ENCODE peak calls at places on chromosomes 12 and 14, in four cellular contexts. P is PC-3, H is MM.1S, N is SK-N-SH. D is an unnamed sample. For H3K4me1 and H3K9me3, the result is how much of the 10 kb centered on the place peaks cover.

GRCh38 chr12:11023387-11023786 is 967 bp upstream of the TAS2R19 start:
- DNase-seq in P (no peak), H (no peak), N (no peak), D (no peak)

GRCh38 chr14:68248481-68249255 is 429.1 kb downstream of the RAD51B start:
- DNase-seq in N (peak), H (peak), P (peak), D (peak)

GRCh38 chr12:58728397-58728796 is 191.9 kb downstream of the LRIG3 start:
- DNase-seq in P (peak), H (no peak), N (no peak), D (no peak)

GRCh38 chr14:57976701-57977100 is 110.8 kb upstream of the SLC35F4 start:
- DNase-seq in N (no peak), H (no peak), P (no peak), D (no peak)

GRCh38 chr12:107179883-107180282 is 86.5 kb upstream of the CRY1 start:
- DNase-seq in H (no peak), N (no peak), P (no peak), D (no peak)

GRCh38 chr14:44463386-44464004 is 43.6 kb downstream of the FSCB start:
- DNase-seq in N (no peak), P (no peak), H (no peak), D (no peak)

GRCh38 chr12:77925536-77926108 is 94.9 kb downstream of the NAV3 start:
- DNase-seq in N (peak), P (peak), H (peak), D (peak)

GRCh38 chr14:79464468-79464867 is 746.8 kb downstream of the DIO2 start:
- DNase-seq in H (no peak), N (no peak), P (peak), D (no peak)

GRCh38 chr14:26526132-26526531 is 71.7 kb downstream of the NOVA1 start:
- DNase-seq in N (no peak), P (no peak), H (no peak), D (no peak)

GRCh38 chr12:52539024-52539820 is 13.7 kb downstream of the KRT71 start:
- DNase-seq in P (peak), N (no peak), H (no peak), D (no peak)

GRCh38 chr12:31589582-31589895 is 1.4 kb downstream of the DENND5B start:
- DNase-seq in N (no peak), P (no peak), H (peak), D (peak)

GRCh38 chr14:69612759-69613145 is 1.4 kb downstream of the SUSD6 start:
- DNase-seq in P (peak), N (no peak), H (no peak), D (peak)

GRCh38 chr14:35929171-35929570 is 103.0 kb downstream of the BRMS1L start:
- DNase-seq in H (no peak), N (no peak), P (no peak), D (no peak)

GRCh38 chr14:52023518-52023917 is 34.2 kb downstream of the RTRAF start:
- DNase-seq in H (no peak), N (no peak), P (peak), D (no peak)

GRCh38 chr12:107134558-107134957 is 41.2 kb upstream of the CRY1 start:
- DNase-seq in N (no peak), P (peak), H (peak), D (peak)

GRCh38 chr12:32183646-32184045 is 77.0 kb downstream of the BICD1 start:
- DNase-seq in N (no peak), H (no peak), P (peak), D (no peak)

GRCh38 chr12:89556976-89557375 is 31.1 kb upstream of the POC1B start:
- DNase-seq in N (no peak), P (peak), H (no peak), D (no peak)

GRCh38 chr14:78709795-78710569 is 539.8 kb downstream of the NRXN3 start:
- DNase-seq in H (no peak), P (no peak), N (peak), D (no peak)

GRCh38 chr12:70007687-70008086 is 182.7 kb downstream of the MYRFL start:
- DNase-seq in P (peak), H (no peak), N (no peak), D (no peak)

GRCh38 chr12:84463756-84464495 is 448.7 kb downstream of the SLC6A15 start:
- DNase-seq in N (peak), P (no peak), H (no peak), D (no peak)

GRCh38 chr12:120930032-120930431 is 25.9 kb upstream of the SPPL3 start:
- DNase-seq in H (no peak), N (no peak), P (no peak), D (no peak)

GRCh38 chr12:106291342-106291741 is 11.2 kb upstream of the TCP11L2 start:
- DNase-seq in N (no peak), P (no peak), H (no peak), D (no peak)

GRCh38 chr12:113190761-113191160 is 5.2 kb downstream of the RITA1 start:
- DNase-seq in H (no peak), N (peak), P (peak), D (no peak)

GRCh38 chr12:53324113-53324778 is 2.8 kb upstream of the AAAS start:
- DNase-seq in N (no peak), P (no peak), H (peak), D (peak)

GRCh38 chr12:68451261-68452091 is 119.3 kb upstream of the MDM1 start:
- DNase-seq in P (peak), N (no peak), H (peak), D (no peak)

GRCh38 chr14:73239463-73240241 is 2.3 kb downstream of the PAPLN start:
- DNase-seq in P (peak), N (peak), H (no peak), D (no peak)

GRCh38 chr12:62700091-62700490 is 233.5 kb downstream of the MON2 start:
- DNase-seq in N (no peak), H (no peak), P (no peak), D (no peak)
- H3K4me1 ChIP-seq in N (under half), H (under half), P (under half), D (under half)

GRCh38 chr12:56053407-56053893 is 11.7 kb downstream of the RPS26 start:
- DNase-seq in P (no peak), N (no peak), H (no peak), D (no peak)
- H3K9me3 ChIP-seq in P (under half), N (under half), H (under half), D (under half)

GRCh38 chr12:46455648-46456352 is 83.2 kb upstream of the SLC38A2 start:
- DNase-seq in H (no peak), P (peak), N (no peak), D (no peak)
- TF ChIP-seq EZH2phosphoT487 in H (no peak), P (no peak), N (no peak), D (no peak)

GRCh38 chr12:114774181-114774580 is 90.2 kb upstream of the TBX3 start:
- DNase-seq in H (no peak), N (no peak), P (peak), D (no peak)
- H3K4me1 ChIP-seq in H (under half), N (under half), P (under half), D (under half)

GRCh38 chr12:128026696-128027574 is 240.0 kb upstream of the TMEM132C start:
- DNase-seq in N (no peak), H (no peak), P (no peak), D (no peak)
- H3K9me3 ChIP-seq in N (under half), H (under half), P (under half), D (under half)

DNA sequence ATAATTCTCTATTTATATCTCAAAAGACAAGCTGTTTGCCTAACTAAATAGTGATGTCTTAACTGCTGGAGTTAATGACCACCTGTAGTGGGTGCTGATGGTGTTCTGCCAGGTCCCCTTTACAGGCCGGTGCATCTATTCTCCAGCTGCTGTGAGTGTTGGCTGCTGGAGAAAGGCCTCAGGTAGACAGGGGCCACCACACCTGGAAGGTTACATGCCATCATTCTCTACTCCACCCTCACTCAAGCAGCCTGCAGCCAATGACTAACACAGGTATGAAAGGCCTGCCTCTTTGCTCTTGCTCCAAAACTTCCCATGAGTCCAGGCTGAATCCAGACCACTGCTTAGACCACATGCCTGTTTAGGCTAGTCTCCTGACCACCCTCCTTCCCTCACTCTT is 73.9 kb downstream of the RPS6KA5 start:
- DNase-seq in N (no peak), H (peak), P (peak), D (peak)
- TF ChIP-seq EZH2phosphoT487 in N (no peak), H (no peak), P (no peak), D (no peak)

GRCh38 chr12:108646597-108647190 is 13.0 kb upstream of the SELPLG start:
- DNase-seq in H (no peak), P (no peak), N (no peak), D (no peak)
- H3K4me1 ChIP-seq in H (under half), P (under half), N (under half), D (half or more)

DNA sequence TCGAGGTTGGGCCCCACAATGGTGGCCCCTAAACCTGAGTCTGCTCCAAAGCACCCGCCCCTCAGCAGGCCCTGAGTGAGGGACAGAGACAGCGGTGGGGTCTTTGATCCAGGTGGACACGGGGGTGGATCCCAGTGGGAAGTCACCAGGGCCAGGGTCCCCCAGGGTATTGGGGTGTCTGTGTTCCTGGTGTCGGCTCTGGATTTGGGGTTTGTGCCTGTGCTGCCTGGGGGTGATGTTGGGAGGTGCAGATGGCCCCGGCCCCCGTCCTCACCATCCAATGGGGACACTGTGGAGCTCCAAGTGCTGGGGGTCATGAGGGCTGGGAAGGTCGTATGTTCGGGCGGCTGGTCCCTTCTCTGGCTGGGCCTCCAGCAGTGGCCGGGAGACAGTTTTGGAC is 354.2 kb downstream of the TMEM121 start:
- DNase-seq in P (no peak), H (no peak), N (no peak), D (no peak)
- H3K9me3 ChIP-seq in P (under half), H (under half), N (under half), D (under half)

DNA sequence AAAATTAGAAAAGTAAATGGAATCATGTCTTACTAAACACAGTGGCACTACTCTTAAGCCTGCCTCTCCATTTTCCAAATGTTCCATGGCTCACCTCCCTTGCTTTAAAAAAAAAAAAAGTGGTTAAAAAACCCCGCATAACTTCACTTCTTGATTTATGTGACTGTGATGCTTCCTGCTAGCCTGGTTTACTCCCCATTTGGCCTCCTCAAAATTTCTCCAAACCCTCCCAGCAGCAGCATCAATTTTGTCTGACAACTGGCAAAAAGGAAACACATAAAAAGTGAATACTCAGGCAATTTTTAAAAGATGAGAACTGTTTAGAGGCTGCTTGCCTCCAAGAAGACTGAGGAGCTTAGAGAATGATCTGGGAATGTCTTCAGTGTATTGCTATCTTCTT is 17.8 kb upstream of the EGLN3 start:
- DNase-seq in P (no peak), H (no peak), N (no peak), D (no peak)
- TF ChIP-seq EZH2phosphoT487 in P (no peak), H (no peak), N (no peak), D (no peak)

DNA sequence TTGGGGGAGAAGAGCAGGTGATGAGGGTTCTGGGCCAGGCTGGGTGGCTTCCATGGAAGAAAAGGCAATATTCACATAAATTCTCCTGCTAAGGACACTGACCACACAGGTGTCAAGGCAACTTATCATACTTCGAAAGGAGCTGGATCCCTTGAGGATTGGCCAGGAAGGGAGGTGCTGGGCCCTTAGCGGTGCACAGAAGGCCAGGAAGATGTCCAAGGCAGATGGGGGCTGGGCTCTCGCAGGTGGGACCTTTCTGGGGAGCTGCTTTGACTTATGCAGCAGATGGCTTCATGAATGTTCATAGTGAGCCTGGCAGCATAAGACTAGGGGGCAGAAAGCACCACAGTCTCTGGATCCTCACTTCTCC is 3.9 kb downstream of the CD63 start:
- DNase-seq in N (no peak), H (no peak), P (no peak), D (no peak)
- H3K4me1 ChIP-seq in N (under half), H (under half), P (under half), D (under half)

D was measured in OCI-LY7.